ENCODE peak calls at places on chromosomes 12 and 14, in four cellular contexts. W is H7, L is bronchial epithelial cell, G is AG04450. B is an unnamed sample.

GRCh38 chr12:117111386-117112267 is 12.4 kb upstream of the TESC start:
- DNase-seq in W (peak; percentile 79), L (no peak), G (no peak), B (no peak)

GRCh38 chr14:100530270-100531072 is 56.7 kb downstream of the BEGAIN start:
- DNase-seq in G (no peak), W (peak; percentile 26), L (no peak), B (peak; percentile 2)

GRCh38 chr12:31289443-31289842 is 36.5 kb downstream of the SINHCAF start:
- DNase-seq in L (no peak), G (no peak), W (no peak), B (no peak)

GRCh38 chr12:63206494-63206893 is 55.5 kb upstream of the AVPR1A start:
- DNase-seq in L (no peak), W (no peak), G (no peak), B (no peak)

GRCh38 chr14:32382704-32383103 is 53.6 kb downstream of the AKAP6 start:
- DNase-seq in W (peak; percentile 4), L (peak; percentile 50), G (no peak), B (peak; percentile 24)

GRCh38 chr12:60152756-60153155 is 556.9 kb downstream of the SLC16A7 start:
- DNase-seq in G (no peak), L (peak; percentile 99), W (no peak), B (no peak)

GRCh38 chr14:22539831-22540230 is 49.2 kb downstream of the DAD1 start:
- DNase-seq in G (no peak), W (no peak), L (no peak), B (no peak)

GRCh38 chr12:100141666-100141997 is 1.0 kb downstream of the BLTP3B start:
- DNase-seq in G (peak; percentile 61), W (no peak), L (peak; percentile 93), B (no peak)

GRCh38 chr14:101033006-101033405 is 129.5 kb upstream of the RTL1 start:
- DNase-seq in W (no peak), L (no peak), G (no peak), B (no peak)

GRCh38 chr12:49930515-49931288 is 19.8 kb upstream of the AQP2 start:
- DNase-seq in L (peak; percentile 89), G (no peak), W (no peak), B (no peak)

GRCh38 chr12:53973093-53974042 is at the start of gene HOXC11:
- DNase-seq in G (no peak), W (peak; percentile 88), L (no peak), B (peak; percentile 40)

DNA sequence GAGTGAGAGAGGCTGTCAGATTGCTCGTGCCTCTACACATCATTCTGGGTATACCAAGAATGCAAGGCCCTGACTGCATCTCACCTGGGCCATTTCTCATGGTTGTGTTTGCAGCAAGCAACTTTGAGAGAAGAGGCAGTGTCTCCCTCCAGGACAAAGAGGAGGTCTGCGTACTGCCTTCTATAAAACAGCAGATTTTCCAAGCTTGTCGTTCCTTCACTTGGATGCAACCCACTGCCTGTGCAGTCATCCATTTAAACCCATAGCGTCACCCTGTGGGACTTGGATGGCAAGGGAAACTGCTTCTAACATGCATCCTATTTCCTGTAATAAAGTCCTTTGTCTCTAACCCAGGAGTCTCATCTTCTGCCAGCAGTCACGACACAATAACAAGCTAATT is 1.3 kb downstream of the POMT2 start:
- DNase-seq in W (no peak), G (no peak), L (no peak), B (no peak)
- H3K4me3 ChIP-seq in W (no peak overlapping the region), G (no peak overlapping the region), L (no peak overlapping the region), B (no peak overlapping the region)

GRCh38 chr12:89475203-89475990 is 49.2 kb downstream of the GALNT4 start:
- DNase-seq in L (peak; percentile 56), G (no peak), W (no peak), B (no peak)
- H3K4me3 ChIP-seq in L (no peak overlapping the region), G (no peak overlapping the region), W (no peak overlapping the region), B (no peak overlapping the region)

GRCh38 chr14:99273724-99274345 is 1.8 kb upstream of the BCL11B start:
- DNase-seq in L (peak; percentile 23), G (no peak), W (peak; percentile 70), B (peak; percentile 52)
- H3K4me3 ChIP-seq in L (peak overlapping the region; percentile 72), G (peak overlapping the region; percentile 34), W (peak overlapping the region; percentile 78), B (peak overlapping the region; percentile 49)

DNA sequence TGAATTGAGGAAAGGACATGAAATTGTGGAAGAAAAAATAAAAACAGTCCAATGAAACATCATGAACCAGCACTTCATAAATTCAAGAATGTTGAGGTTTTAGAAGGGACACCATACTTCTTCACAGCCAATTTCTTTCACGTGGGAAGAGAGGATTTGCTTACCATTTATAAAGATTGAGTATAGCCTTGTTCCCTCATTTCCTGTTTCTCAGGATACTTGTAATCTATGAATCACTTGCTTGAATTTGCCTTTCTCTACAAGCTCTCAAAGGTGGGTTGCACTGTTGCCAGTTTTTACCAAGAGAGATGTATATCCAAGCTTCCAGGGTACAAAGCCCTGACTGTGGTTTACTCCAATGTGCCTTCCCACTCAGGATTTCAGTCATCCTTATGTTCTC is 116.1 kb downstream of the DUSP6 start:
- DNase-seq in L (peak; percentile 88), W (no peak), G (no peak), B (no peak)
- H3K4me3 ChIP-seq in L (no peak overlapping the region), W (no peak overlapping the region), G (no peak overlapping the region), B (no peak overlapping the region)

GRCh38 chr12:45200497-45201043 is 15.3 kb upstream of the ANO6 start:
- DNase-seq in G (no peak), L (peak; percentile 38), W (no peak), B (no peak)
- H3K4me3 ChIP-seq in G (no peak overlapping the region), L (no peak overlapping the region), W (no peak overlapping the region), B (no peak overlapping the region)

DNA sequence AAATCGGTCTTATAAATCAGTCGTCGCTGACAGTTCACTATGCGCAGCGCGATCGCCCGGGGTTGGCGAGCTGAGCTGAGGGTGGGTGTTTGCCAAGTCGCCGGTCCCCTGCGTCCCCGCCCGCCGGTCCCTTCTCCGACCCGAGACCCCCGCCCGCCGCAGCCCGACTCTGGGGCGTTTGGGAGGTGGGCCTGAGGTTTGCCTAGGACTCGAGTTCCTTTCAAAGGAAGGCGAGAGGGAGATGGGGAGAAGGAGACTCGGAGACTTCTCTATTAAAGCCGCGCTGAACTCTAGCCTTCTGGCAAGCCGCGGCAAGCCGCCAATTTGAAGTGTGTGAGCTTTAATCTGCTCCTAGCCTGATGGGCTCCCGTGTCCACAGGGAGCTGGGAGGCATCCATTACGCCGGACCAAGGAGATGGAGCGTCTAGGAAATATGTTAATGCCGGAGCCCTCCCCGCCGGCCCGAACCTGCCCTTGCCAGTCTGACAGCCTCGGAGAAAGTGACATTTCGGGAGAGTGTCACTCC is 392.8 kb downstream of the NOVA1 start:
- DNase-seq in G (no peak), L (no peak), W (peak; percentile 62), B (peak; percentile 5)
- H3K4me3 ChIP-seq in G (no peak overlapping the region), L (peak overlapping the region; percentile 38), W (peak overlapping the region; percentile 46), B (no peak overlapping the region)

GRCh38 chr12:111089616-111090015 is 169.2 kb upstream of the MYL2 start:
- DNase-seq in G (no peak), L (no peak), W (no peak), B (no peak)

GRCh38 chr12:111084172-111084571 is 163.8 kb upstream of the MYL2 start:
- DNase-seq in L (no peak), G (no peak), W (no peak), B (no peak)

GRCh38 chr12:111085100-111085499 is 164.7 kb upstream of the MYL2 start:
- DNase-seq in G (no peak), W (peak; percentile 64), L (no peak), B (no peak)

GRCh38 chr12:111088409-111088808 is 168.0 kb upstream of the MYL2 start:
- DNase-seq in W (no peak), L (no peak), G (no peak), B (peak; percentile 12)

GRCh38 chr12:111084605-111085004 is 164.2 kb upstream of the MYL2 start:
- DNase-seq in L (no peak), W (no peak), G (no peak), B (no peak)
- H3K4me3 ChIP-seq in L (no peak overlapping the region), W (no peak overlapping the region), G (no peak overlapping the region), B (no peak overlapping the region)